ENCODE peak calls at places on chromosomes 7 and 10, in four cellular contexts. U is endodermal cell; O is posterior cingulate gyrus; F is stimulated activated CD8-positive, alpha-beta memory T cell treated with anti-CD3 and anti-CD28 coated beads, Interleukin-7, amount 100 ng/mL, for 1 hour. D is an unnamed sample.

GRCh38 chr7:50562126-50562525 is 3.1 kb downstream of the DDC start:
- DNase-seq in U (no peak), O (no peak), F (no peak), D (no peak)

GRCh38 chr7:130278892-130279690 is 12.4 kb downstream of the CPA2 start:
- DNase-seq in U (no peak), O (no peak), F (no peak), D (peak; percentile 87)

GRCh38 chr7:22582860-22583640 is 83.1 kb upstream of the STEAP1B start:
- DNase-seq in U (peak; percentile 72), O (no peak), F (no peak), D (peak; percentile 65)

GRCh38 chr7:20831451-20831850 is 44.8 kb upstream of the SP8 start:
- DNase-seq in U (peak; percentile 50), O (no peak), F (no peak), D (no peak)

GRCh38 chr7:129896568-129897382 is 56.0 kb downstream of the UBE2H start:
- DNase-seq in U (no peak), O (no peak), F (no peak), D (no peak)

GRCh38 chr10:84715911-84716310 is 387.5 kb downstream of the CCSER2 start:
- DNase-seq in U (peak; percentile 87), O (peak; percentile 22), F (no peak), D (no peak)

GRCh38 chr10:12243860-12244620 is 48.1 kb downstream of the CDC123 start:
- DNase-seq in U (no peak), O (no peak), F (no peak), D (no peak)

GRCh38 chr7:157017149-157017548 is 6.7 kb upstream of the MNX1 start:
- DNase-seq in U (peak; percentile 68), O (no peak), F (no peak), D (no peak)

GRCh38 chr10:3068201-3068967 is 1.0 kb downstream of the PFKP start:
- DNase-seq in U (peak; percentile 81), O (peak; percentile 32), F (no peak), D (peak; percentile 64)

GRCh38 chr7:909358-910329 is 33.3 kb downstream of the GET4 start:
- DNase-seq in U (peak; percentile 69), O (peak; percentile 50), F (no peak), D (peak; percentile 26)

GRCh38 chr7:19060870-19061269 is 56.6 kb downstream of the TWIST1 start:
- DNase-seq in U (no peak), O (no peak), F (no peak), D (peak; percentile 27)

GRCh38 chr7:94190599-94191061 is 186.5 kb upstream of the BET1 start:
- DNase-seq in U (no peak), O (no peak), F (no peak), D (peak; percentile 94)

GRCh38 chr7:117970806-117971205 is 97.6 kb upstream of the CTTNBP2 start:
- DNase-seq in U (no peak), O (no peak), F (no peak), D (no peak)

GRCh38 chr10:74310652-74311257 is 159.7 kb downstream of the ADK start:
- DNase-seq in U (no peak), O (no peak), F (no peak), D (no peak)

GRCh38 chr7:7433736-7434260 is 101.9 kb downstream of the COL28A1 start:
- DNase-seq in U (no peak), O (no peak), F (no peak), D (no peak)

GRCh38 chr7:129252133-129252532 is 27.3 kb downstream of the AHCYL2 start:
- DNase-seq in U (no peak), O (no peak), F (no peak), D (no peak)

GRCh38 chr10:105956550-105956949 is 1208.0 kb downstream of the SORCS1 start:
- DNase-seq in U (no peak), O (no peak), F (no peak), D (no peak)

GRCh38 chr7:55546826-55547225 is 25.5 kb downstream of the VOPP1 start:
- DNase-seq in U (peak; percentile 53), O (peak; percentile 38), F (no peak), D (peak; percentile 90)

GRCh38 chr7:21911341-21911875 is 34.3 kb downstream of the CDCA7L start:
- DNase-seq in U (no peak), O (no peak), F (no peak), D (peak; percentile 7)

GRCh38 chr10:104925232-104925851 is 284.3 kb downstream of the SORCS3 start:
- DNase-seq in U (peak; percentile 85), O (peak; percentile 44), F (no peak), D (peak; percentile 36)

GRCh38 chr7:64902806-64903721 is at the start of gene ZNF273:
- DNase-seq in U (peak; percentile 96), O (peak; percentile 83), F (peak; percentile 73), D (peak; percentile 82)

GRCh38 chr7:20351901-20352300 is 21.2 kb downstream of the ITGB8 start:
- DNase-seq in U (no peak), O (no peak), F (no peak), D (no peak)

GRCh38 chr7:34058791-34059550 is 153.6 kb downstream of the BMPER start:
- DNase-seq in U (no peak), O (peak; percentile 30), F (no peak), D (no peak)

GRCh38 chr7:102463841-102464576 is 654 bp downstream of the ALKBH4 start:
- DNase-seq in U (no peak), O (no peak), F (no peak), D (no peak)

GRCh38 chr7:33880787-33881186 is 24.6 kb upstream of the BMPER start:
- DNase-seq in U (no peak), O (no peak), F (no peak), D (no peak)

GRCh38 chr10:70816220-70816894 is 609 bp downstream of the SGPL1 start:
- DNase-seq in U (peak; percentile 90), O (peak; percentile 53), F (no peak), D (peak; percentile 95)

GRCh38 chr10:22854935-22855421 is 72.9 kb upstream of the ARMC3 start:
- DNase-seq in U (no peak), O (no peak), F (no peak), D (peak; percentile 45)

GRCh38 chr10:94103902-94104301 is 110.2 kb downstream of the PLCE1 start:
- DNase-seq in U (no peak), O (no peak), F (no peak), D (peak; percentile 41)

GRCh38 chr10:71981024-71981867 is 17.1 kb downstream of the CHST3 start:
- DNase-seq in U (no peak), O (peak; percentile 88), F (no peak), D (no peak)

GRCh38 chr7:24448038-24448437 is 125.2 kb upstream of the PALS2 start:
- DNase-seq in U (no peak), O (no peak), F (no peak), D (no peak)

GRCh38 chr7:55087521-55087961 is 68.7 kb downstream of the EGFR start:
- DNase-seq in U (peak; percentile 32), O (no peak), F (no peak), D (no peak)

GRCh38 chr7:5422324-5423271 is 1.0 kb downstream of the TNRC18 start:
- DNase-seq in U (peak; percentile 78), O (no peak), F (no peak), D (no peak)

D was measured in amniotic epithelial cell.